ENCODE peak calls at places on chromosome 10, in six cellular contexts. U, E, Y, R, O and S are unnamed samples.

GRCh38 chr10:129949411-129950335 is 14.4 kb downstream of the EBF3 start:
- DNase-seq in R (peak; percentile 82), Y (no peak), O (peak; percentile 50), U (peak; percentile 75), E (peak; percentile 83), S (no peak)

GRCh38 chr10:106338486-106338885 is 826.0 kb downstream of the SORCS1 start:
- DNase-seq in Y (no peak), E (no peak), O (no peak), U (no peak), R (no peak), S (no peak)

GRCh38 chr10:97072851-97073665 is 112.7 kb downstream of the SLIT1 start:
- DNase-seq in U (peak; percentile 85), Y (peak; percentile 75), E (peak; percentile 80), R (peak; percentile 80), O (peak; percentile 77), S (peak; percentile 82)

GRCh38 chr10:59077855-59078254 is 98.6 kb upstream of the PHYHIPL start:
- DNase-seq in E (no peak), O (no peak), Y (no peak), U (no peak), R (no peak), S (no peak)

GRCh38 chr10:51368943-51369342 is 294.7 kb downstream of the PRKG1 start:
- DNase-seq in R (no peak), E (no peak), Y (no peak), O (no peak), U (no peak), S (no peak)

GRCh38 chr10:28592953-28593352 is 60.0 kb downstream of the WAC start:
- DNase-seq in Y (no peak), O (no peak), U (peak; percentile 26), E (no peak), R (no peak), S (no peak)

GRCh38 chr10:54800677-54801480 is at the start of gene PCDH15:
- DNase-seq in E (no peak), O (no peak), U (peak; percentile 57), R (no peak), Y (no peak), S (peak; percentile 27)

GRCh38 chr10:103877861-103878260 is 22.5 kb upstream of the SH3PXD2A start:
- DNase-seq in O (no peak), R (no peak), E (no peak), Y (no peak), U (no peak), S (no peak)

GRCh38 chr10:49325131-49325915 is 26.4 kb downstream of the C10orf71 start:
- DNase-seq in E (no peak), O (no peak), R (no peak), Y (peak; percentile 10), U (no peak), S (no peak)

GRCh38 chr10:104033966-104034365 is 51.7 kb downstream of the COL17A1 start:
- DNase-seq in E (no peak), O (no peak), U (no peak), Y (no peak), R (no peak), S (no peak)

GRCh38 chr10:49634053-49634660 is 20.3 kb downstream of the CHAT start:
- DNase-seq in Y (no peak), U (no peak), O (no peak), E (no peak), R (no peak), S (no peak)

GRCh38 chr10:48442090-48442808 is 135.8 kb downstream of the MAPK8 start:
- DNase-seq in Y (no peak), U (no peak), O (no peak), E (no peak), R (no peak), S (no peak)

GRCh38 chr10:113151178-113151577 is 201.1 kb downstream of the TCF7L2 start:
- DNase-seq in O (no peak), E (no peak), U (no peak), R (no peak), Y (no peak), S (no peak)

GRCh38 chr10:127195041-127195506 is 1.3 kb downstream of the INSYN2A start:
- DNase-seq in E (no peak), R (peak; percentile 12), Y (no peak), U (no peak), O (no peak), S (no peak)

GRCh38 chr10:72315611-72316385 is 38.9 kb downstream of the DNAJB12 start:
- DNase-seq in U (peak; percentile 51), R (no peak), E (no peak), O (no peak), Y (no peak), S (no peak)

GRCh38 chr10:51215956-51216834 is 141.9 kb downstream of the PRKG1 start:
- DNase-seq in O (no peak), R (no peak), U (no peak), E (no peak), Y (no peak), S (no peak)

GRCh38 chr10:97053285-97053684 is 132.5 kb downstream of the SLIT1 start:
- DNase-seq in U (no peak), O (no peak), R (no peak), Y (no peak), E (no peak), S (no peak)

GRCh38 chr10:79320785-79321493 is 26.3 kb upstream of the PPIF start:
- DNase-seq in E (no peak), U (no peak), O (no peak), Y (no peak), R (no peak), S (no peak)

GRCh38 chr10:1632141-1632540 is 105.2 kb downstream of the ADARB2 start:
- DNase-seq in E (no peak), O (no peak), U (no peak), R (no peak), Y (no peak), S (no peak)

GRCh38 chr10:124661661-124662180 is 82.5 kb downstream of the FAM53B start:
- DNase-seq in E (no peak), O (no peak), Y (no peak), R (peak; percentile 8), U (no peak), S (no peak)
- TF ChIP-seq CTCF in E (no peak), O (no peak), Y (no peak), R (no peak), U (no peak), S (no peak)

GRCh38 chr10:29619273-29619672 is 15.5 kb downstream of the SVIL start:
- DNase-seq in R (no peak), O (no peak), Y (no peak), U (peak; percentile 21), E (no peak), S (no peak)

GRCh38 chr10:29617880-29618340 is 16.9 kb downstream of the SVIL start:
- DNase-seq in E (no peak), O (no peak), U (peak; percentile 33), R (no peak), Y (no peak), S (no peak)

GRCh38 chr10:29616542-29616941 is 18.2 kb downstream of the SVIL start:
- DNase-seq in E (no peak), O (no peak), R (no peak), U (no peak), Y (no peak), S (no peak)

GRCh38 chr10:29620112-29620690 is 14.6 kb downstream of the SVIL start:
- DNase-seq in R (no peak), U (no peak), O (no peak), E (no peak), Y (no peak), S (no peak)

GRCh38 chr10:29618341-29619171 is 16.2 kb downstream of the SVIL start:
- DNase-seq in R (no peak), E (peak; percentile 40), Y (no peak), O (no peak), U (peak; percentile 68), S (no peak)
- H3K27ac ChIP-seq in R (peak overlapping the region; percentile 37), E (peak overlapping the region; percentile 77), Y (no peak overlapping the region), O (no peak overlapping the region), U (peak overlapping the region; percentile 89), S (no peak overlapping the region)

GRCh38 chr10:10846476-10846875 is 171.2 kb upstream of the CELF2 start:
- DNase-seq in U (no peak), E (no peak), O (no peak), R (no peak), Y (no peak), S (no peak)
- H3K27me3 ChIP-seq in U (no peaks in the 10 kb centered on the region), E (no peaks in the 10 kb centered on the region), O (no peaks in the 10 kb centered on the region), R (no peaks in the 10 kb centered on the region), Y (no peaks in the 10 kb centered on the region), S (no peaks in the 10 kb centered on the region)

DNA sequence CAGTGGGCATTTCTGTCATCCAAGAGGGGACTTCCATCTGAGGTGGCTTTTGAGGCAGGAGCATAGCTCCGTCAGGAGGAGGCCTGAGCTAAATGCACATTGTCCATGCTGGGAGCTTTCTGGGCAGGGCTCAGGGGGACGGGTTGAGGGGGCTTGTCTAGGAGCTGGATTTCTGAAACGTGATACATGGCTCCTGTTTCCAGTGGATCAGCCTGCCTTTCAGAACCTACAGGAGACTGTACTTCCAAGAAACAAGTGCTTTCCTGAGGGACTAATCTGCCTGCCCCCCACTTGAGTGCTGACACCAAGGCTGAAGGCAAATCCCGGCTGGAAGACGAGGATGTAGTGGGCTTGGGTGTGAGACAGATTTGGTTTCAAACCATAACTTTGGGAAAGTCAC is 40.5 kb upstream of the GDF10 start:
- DNase-seq in Y (no peak), O (no peak), E (no peak), U (no peak), R (no peak), S (no peak)
- TF ChIP-seq CTCF in Y (no peak), O (no peak), E (no peak), U (no peak), R (no peak), S (no peak)

GRCh38 chr10:24707445-24707844 is 16.2 kb downstream of the ARHGAP21 start:
- DNase-seq in O (no peak), Y (no peak), U (no peak), E (no peak), R (no peak), S (no peak)

GRCh38 chr10:24703700-24704099 is 20.0 kb downstream of the ARHGAP21 start:
- DNase-seq in Y (no peak), R (no peak), O (no peak), E (no peak), U (no peak), S (no peak)

GRCh38 chr10:24708081-24708480 is 15.6 kb downstream of the ARHGAP21 start:
- DNase-seq in U (no peak), E (no peak), Y (no peak), R (no peak), O (no peak), S (no peak)

GRCh38 chr10:24711465-24711864 is 12.2 kb downstream of the ARHGAP21 start:
- DNase-seq in O (no peak), R (no peak), E (no peak), U (no peak), Y (no peak), S (no peak)

GRCh38 chr10:24706479-24707118 is 17.1 kb downstream of the ARHGAP21 start:
- DNase-seq in E (no peak), U (peak; percentile 65), O (no peak), R (no peak), Y (no peak), S (peak; percentile 62)
- H3K27ac ChIP-seq in E (no peak overlapping the region), U (no peak overlapping the region), O (no peak overlapping the region), R (no peak overlapping the region), Y (no peak overlapping the region), S (peak overlapping the region; percentile 7)

DNA sequence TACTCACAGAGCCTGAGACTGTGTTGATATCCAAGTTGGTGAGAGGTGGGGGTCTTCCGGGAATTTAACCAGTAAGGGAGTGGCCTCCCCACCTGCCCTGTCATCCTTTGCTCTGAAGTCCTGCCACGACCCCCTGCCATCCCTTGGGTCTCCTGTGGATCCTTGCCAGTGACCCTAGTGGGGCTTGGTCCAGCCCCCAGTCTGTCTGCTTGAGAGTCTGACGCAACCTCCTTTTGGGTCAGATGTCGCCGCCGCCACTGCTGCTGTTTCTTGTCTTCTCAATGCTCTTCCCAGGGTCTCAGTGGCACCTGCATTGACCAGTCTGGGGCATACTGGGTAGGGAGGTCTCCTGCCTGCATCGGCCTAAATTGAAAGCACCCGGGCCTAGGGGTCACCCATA is 28.8 kb downstream of the PAX2 start:
- DNase-seq in R (no peak), E (no peak), Y (no peak), O (no peak), U (no peak), S (no peak)
- H3K27me3 ChIP-seq in R (peaks cover 75% of the 10 kb centered on the region), E (peaks cover 97% of the 10 kb centered on the region), Y (no peaks in the 10 kb centered on the region), O (peaks cover 52% of the 10 kb centered on the region), U (peaks cover 68% of the 10 kb centered on the region), S (peaks cover 7% of the 10 kb centered on the region)